ENCODE peak calls at places on chromosomes 7 and 10, in four cellular contexts. One of them, this sample, is unnamed.
A peak's percentile ranks its signal among the peaks of the same experiment; 100 is the strongest.

GRCh38 chr10:133068741-133069525 is 18.8 kb upstream of the ADGRA1 start:
- DNase-seq in K562: no peak
- DNase-seq in WTC11: no peak
- DNase-seq in HepG2: no peak
- DNase-seq in this sample: no peak

GRCh38 chr10:84824525-84824924 is 496.1 kb downstream of the CCSER2 start:
- DNase-seq in K562: no peak
- DNase-seq in WTC11: no peak
- DNase-seq in HepG2: no peak
- DNase-seq in this sample: no peak

GRCh38 chr7:69717221-69717620 is 118.9 kb downstream of the AUTS2 start:
- DNase-seq in K562: no peak
- DNase-seq in WTC11: no peak
- DNase-seq in HepG2: no peak
- DNase-seq in this sample: no peak

GRCh38 chr10:78914502-78915330 is 154.1 kb upstream of the ZMIZ1 start:
- DNase-seq in K562: no peak
- DNase-seq in WTC11: no peak
- DNase-seq in HepG2: no peak
- DNase-seq in this sample: no peak

GRCh38 chr10:83184641-83185040 is 954.7 kb upstream of the GHITM start:
- DNase-seq in K562: no peak
- DNase-seq in WTC11: no peak
- DNase-seq in HepG2: no peak
- DNase-seq in this sample: no peak

GRCh38 chr7:73999664-74000420 is 28.1 kb upstream of the ELN start:
- DNase-seq in K562: no peak
- DNase-seq in WTC11: no peak
- DNase-seq in HepG2: no peak
- DNase-seq in this sample: no peak

GRCh38 chr10:103895458-103896186 is 22.4 kb downstream of the STN1 start:
- DNase-seq in K562: no peak
- DNase-seq in WTC11: no peak
- DNase-seq in HepG2: no peak
- DNase-seq in this sample: no peak

GRCh38 chr7:18653381-18654155 is 158.0 kb downstream of the HDAC9 start:
- DNase-seq in K562: no peak
- DNase-seq in WTC11: no peak
- DNase-seq in HepG2: no peak
- DNase-seq in this sample: no peak

GRCh38 chr10:51918921-51919325 is 219.5 kb upstream of the CSTF2T start:
- DNase-seq in K562: no peak
- DNase-seq in WTC11: no peak
- DNase-seq in HepG2: no peak
- DNase-seq in this sample: no peak

GRCh38 chr10:52030051-52030867 is 283.8 kb upstream of the DKK1 start:
- DNase-seq in K562: no peak
- DNase-seq in WTC11: no peak
- DNase-seq in HepG2: no peak
- DNase-seq in this sample: no peak

GRCh38 chr7:132815696-132816334 is 239.5 kb upstream of the PLXNA4 start:
- DNase-seq in K562: no peak
- DNase-seq in WTC11: no peak
- DNase-seq in HepG2: no peak
- DNase-seq in this sample: no peak

GRCh38 chr10:87092861-87093460 is 1.7 kb downstream of the GLUD1 start:
- DNase-seq in K562: no peak
- DNase-seq in WTC11: peak; percentile 61
- DNase-seq in HepG2: peak; percentile 89
- DNase-seq in this sample: no peak

GRCh38 chr10:45555789-45556188 is 116.8 kb downstream of the ZFAND4 start:
- DNase-seq in K562: no peak
- DNase-seq in WTC11: no peak
- DNase-seq in HepG2: no peak
- DNase-seq in this sample: no peak

GRCh38 chr10:46546591-46547330 is 9.7 kb downstream of the GPRIN2 start:
- DNase-seq in K562: no peak
- DNase-seq in WTC11: peak; percentile 12
- DNase-seq in HepG2: no peak
- DNase-seq in this sample: no peak

GRCh38 chr10:60426425-60426824 is 36.8 kb upstream of the ANK3 start:
- DNase-seq in K562: no peak
- DNase-seq in WTC11: no peak
- DNase-seq in HepG2: peak; percentile 6
- DNase-seq in this sample: no peak

GRCh38 chr7:52584041-52584440 is 451.4 kb upstream of the POM121L12 start:
- DNase-seq in K562: no peak
- DNase-seq in WTC11: no peak
- DNase-seq in HepG2: no peak
- DNase-seq in this sample: no peak

GRCh38 chr7:19117081-19117869 is at the start of gene TWIST1:
- DNase-seq in K562: no peak
- DNase-seq in WTC11: peak; percentile 65
- DNase-seq in HepG2: no peak
- DNase-seq in this sample: peak; percentile 96

GRCh38 chr10:28082316-28082715 is 83.4 kb upstream of the ODAD2 start:
- DNase-seq in K562: no peak
- DNase-seq in WTC11: no peak
- DNase-seq in HepG2: no peak
- DNase-seq in this sample: no peak

GRCh38 chr10:80133221-80133620 is 691 bp downstream of the PLAC9 start:
- DNase-seq in K562: no peak
- DNase-seq in WTC11: no peak
- DNase-seq in HepG2: no peak
- DNase-seq in this sample: no peak

GRCh38 chr7:101060992-101061391 is 24.3 kb upstream of the TRIM56 start:
- DNase-seq in K562: no peak
- DNase-seq in WTC11: no peak
- DNase-seq in HepG2: no peak
- DNase-seq in this sample: no peak

GRCh38 chr10:2362331-2362730 is 625.0 kb upstream of the ADARB2 start:
- DNase-seq in K562: no peak
- DNase-seq in WTC11: no peak
- DNase-seq in HepG2: no peak
- DNase-seq in this sample: no peak

GRCh38 chr10:101054351-101054750 is 7.4 kb upstream of the KAZALD1 start:
- DNase-seq in K562: no peak
- DNase-seq in WTC11: no peak
- DNase-seq in HepG2: no peak
- DNase-seq in this sample: no peak

GRCh38 chr10:7611909-7612308 is 54.9 kb downstream of the ITIH5 start:
- DNase-seq in K562: no peak
- DNase-seq in WTC11: no peak
- DNase-seq in HepG2: no peak
- DNase-seq in this sample: no peak

GRCh38 chr7:149866139-149866785 is 7.5 kb upstream of the ATP6V0E2 start:
- DNase-seq in K562: no peak
- DNase-seq in WTC11: no peak
- DNase-seq in HepG2: no peak
- DNase-seq in this sample: no peak

GRCh38 chr10:69103784-69104183 is 15.9 kb downstream of the SRGN start:
- DNase-seq in K562: no peak
- DNase-seq in WTC11: no peak
- DNase-seq in HepG2: no peak
- DNase-seq in this sample: no peak

GRCh38 chr7:84792232-84792882 is 394.5 kb downstream of the SEMA3D start:
- DNase-seq in K562: no peak
- DNase-seq in WTC11: no peak
- DNase-seq in HepG2: no peak
- DNase-seq in this sample: no peak

GRCh38 chr7:49635800-49636199 is 137.6 kb upstream of the VWC2 start:
- DNase-seq in K562: no peak
- DNase-seq in WTC11: no peak
- DNase-seq in HepG2: no peak
- DNase-seq in this sample: no peak

GRCh38 chr7:116598278-116598677 is 73.4 kb downstream of the CAV1 start:
- DNase-seq in K562: peak; percentile 36
- DNase-seq in WTC11: peak; percentile 37
- DNase-seq in HepG2: no peak
- DNase-seq in this sample: peak; percentile 22

GRCh38 chr7:83149466-83149865 is 13.2 kb downstream of the PCLO start:
- DNase-seq in K562: no peak
- DNase-seq in WTC11: no peak
- DNase-seq in HepG2: no peak
- DNase-seq in this sample: no peak

GRCh38 chr7:117313582-117313981 is 9.3 kb downstream of the WNT2 start:
- DNase-seq in K562: no peak
- DNase-seq in WTC11: no peak
- DNase-seq in HepG2: no peak
- DNase-seq in this sample: no peak

GRCh38 chr10:118723467-118723866 is 31.3 kb downstream of the CACUL1 start:
- DNase-seq in K562: no peak
- DNase-seq in WTC11: no peak
- DNase-seq in HepG2: no peak
- DNase-seq in this sample: no peak

GRCh38 chr10:943334-944033 is 12.0 kb upstream of the LARP4B start:
- DNase-seq in K562: no peak
- DNase-seq in WTC11: no peak
- DNase-seq in HepG2: no peak
- DNase-seq in this sample: no peak

GRCh38 chr7:33604015-33604414 is 301.3 kb upstream of the BMPER start:
- DNase-seq in K562: no peak
- DNase-seq in WTC11: no peak
- DNase-seq in HepG2: no peak
- DNase-seq in this sample: no peak

GRCh38 chr7:129714514-129715063 is 103.1 kb downstream of the NRF1 start:
- DNase-seq in K562: no peak
- DNase-seq in WTC11: no peak
- DNase-seq in HepG2: no peak
- DNase-seq in this sample: no peak

GRCh38 chr7:95596183-95597135 is at the start of gene PDK4:
- DNase-seq in K562: no peak
- DNase-seq in WTC11: peak; percentile 67
- DNase-seq in HepG2: no peak
- DNase-seq in this sample: peak; percentile 70

GRCh38 chr10:97863808-97864207 is 14.2 kb downstream of the GOLGA7B start:
- DNase-seq in K562: no peak
- DNase-seq in WTC11: no peak
- DNase-seq in HepG2: no peak
- DNase-seq in this sample: no peak

GRCh38 chr10:97861924-97862323 is 12.3 kb downstream of the GOLGA7B start:
- DNase-seq in K562: no peak
- DNase-seq in WTC11: peak; percentile 50
- DNase-seq in HepG2: peak; percentile 62
- DNase-seq in this sample: no peak

GRCh38 chr10:97858001-97858439 is 8.4 kb downstream of the GOLGA7B start:
- DNase-seq in K562: no peak
- DNase-seq in WTC11: no peak
- DNase-seq in HepG2: no peak
- DNase-seq in this sample: no peak

GRCh38 chr10:97865488-97865887 is 15.8 kb downstream of the GOLGA7B start:
- DNase-seq in K562: no peak
- DNase-seq in WTC11: no peak
- DNase-seq in HepG2: no peak
- DNase-seq in this sample: peak; percentile 59

DNA sequence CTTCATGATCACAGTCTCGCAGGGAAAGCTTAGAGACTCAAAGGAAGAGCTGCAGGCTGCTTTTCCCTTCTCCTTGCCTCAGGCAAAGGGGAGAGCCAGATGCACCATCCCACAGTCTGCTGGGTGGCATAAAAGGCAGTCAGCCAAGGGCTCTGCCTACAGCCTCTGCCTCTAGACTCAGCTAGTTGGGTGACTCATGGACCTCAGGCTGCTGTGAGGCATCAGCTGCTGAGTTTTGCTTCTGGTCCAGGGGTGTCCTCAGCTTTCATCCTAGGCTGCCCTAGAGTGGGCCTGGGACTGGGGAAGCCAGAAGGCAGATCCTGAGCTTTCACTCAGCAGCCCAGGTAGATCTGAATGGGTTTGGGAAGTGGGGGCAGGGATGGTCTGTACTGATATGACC is 11.7 kb downstream of the GOLGA7B start:
- DNase-seq in K562: no peak
- DNase-seq in WTC11: no peak
- DNase-seq in HepG2: no peak
- DNase-seq in this sample: peak; percentile 47
- TF ChIP-seq FOXJ3 in K562: no peak
- TF ChIP-seq FOXJ3 in WTC11: no peak
- TF ChIP-seq FOXJ3 in HepG2: no peak
- TF ChIP-seq FOXJ3 in this sample: no peak

GRCh38 chr10:33666686-33667480 is 332.4 kb upstream of the NRP1 start:
- DNase-seq in K562: no peak
- DNase-seq in WTC11: no peak
- DNase-seq in HepG2: no peak
- DNase-seq in this sample: no peak
- TF ChIP-seq FOXJ3 in K562: no peak
- TF ChIP-seq FOXJ3 in WTC11: no peak
- TF ChIP-seq FOXJ3 in HepG2: no peak
- TF ChIP-seq FOXJ3 in this sample: no peak

GRCh38 chr7:151427705-151428392 is 12.1 kb downstream of the CRYGN start:
- DNase-seq in K562: no peak
- DNase-seq in WTC11: no peak
- DNase-seq in HepG2: no peak
- DNase-seq in this sample: no peak
- TF ChIP-seq FOXJ3 in K562: no peak
- TF ChIP-seq FOXJ3 in WTC11: no peak
- TF ChIP-seq FOXJ3 in HepG2: no peak
- TF ChIP-seq FOXJ3 in this sample: no peak

GRCh38 chr10:55410415-55410885 is 609.4 kb upstream of the PCDH15 start:
- DNase-seq in K562: no peak
- DNase-seq in WTC11: peak; percentile 18
- DNase-seq in HepG2: no peak
- DNase-seq in this sample: peak; percentile 51
- TF ChIP-seq FOXJ3 in K562: no peak
- TF ChIP-seq FOXJ3 in WTC11: no peak
- TF ChIP-seq FOXJ3 in HepG2: no peak
- TF ChIP-seq FOXJ3 in this sample: no peak

DNA sequence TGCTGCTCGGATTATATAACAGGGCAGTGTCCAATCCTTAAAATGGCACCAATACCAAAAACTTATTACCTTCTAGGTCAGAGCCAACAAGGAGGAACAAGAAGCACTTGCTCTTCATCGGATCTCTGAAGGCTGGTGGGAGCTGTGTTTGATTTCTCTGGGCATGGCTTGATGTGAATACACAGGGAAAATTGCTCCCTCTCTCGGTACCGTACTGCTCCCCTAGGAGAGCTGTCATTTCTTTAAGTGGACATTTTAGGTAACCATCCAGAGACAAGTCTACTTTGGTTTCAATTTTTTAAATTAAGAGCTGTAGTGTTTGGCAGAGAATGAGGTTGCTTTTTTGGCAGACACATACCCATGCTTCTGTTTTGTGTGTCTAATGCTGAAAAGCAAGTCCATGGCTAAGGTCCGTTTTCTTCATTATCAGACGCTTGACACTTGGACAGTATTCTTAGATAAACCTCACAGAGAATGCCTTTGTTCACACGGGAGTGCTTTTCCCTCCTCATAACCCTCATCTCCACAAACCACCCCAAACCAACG is 61.2 kb upstream of the TRIL start:
- DNase-seq in K562: no peak
- DNase-seq in WTC11: no peak
- DNase-seq in HepG2: no peak
- DNase-seq in this sample: no peak
- TF ChIP-seq FOXJ3 in K562: no peak
- TF ChIP-seq FOXJ3 in WTC11: no peak
- TF ChIP-seq FOXJ3 in HepG2: no peak
- TF ChIP-seq FOXJ3 in this sample: no peak

GRCh38 chr7:26646666-26647065 is 217.7 kb downstream of the SKAP2 start:
- DNase-seq in K562: no peak
- DNase-seq in WTC11: no peak
- DNase-seq in HepG2: no peak
- DNase-seq in this sample: no peak
- TF ChIP-seq FOXJ3 in K562: no peak
- TF ChIP-seq FOXJ3 in WTC11: no peak
- TF ChIP-seq FOXJ3 in HepG2: no peak
- TF ChIP-seq FOXJ3 in this sample: no peak

GRCh38 chr10:14603539-14604102 is 171.1 kb downstream of the FAM107B start:
- DNase-seq in K562: no peak
- DNase-seq in WTC11: no peak
- DNase-seq in HepG2: no peak
- DNase-seq in this sample: peak; percentile 76
- TF ChIP-seq FOXJ3 in K562: no peak
- TF ChIP-seq FOXJ3 in WTC11: no peak
- TF ChIP-seq FOXJ3 in HepG2: no peak
- TF ChIP-seq FOXJ3 in this sample: no peak